ENCODE peak calls at places on chromosome 4, in seven cellular contexts. One of them, this sample, is unnamed.

GRCh38 chr4:62070291-62070852 is 870.2 kb downstream of the ADGRL3 start:
- DNase-seq in T follicular helper cell: no peak
- DNase-seq in NCI-H1417: no peak
- DNase-seq in naive thymus-derived CD4-positive, alpha-beta T cell: no peak
- DNase-seq in naive thymus-derived CD8-positive, alpha-beta T cell: no peak
- DNase-seq in stimulated activated naive B cell treated with anti-CD40 and anti-IgM and Interleukin-4, amounts not matched to agents 10 μg/mL and 1 μg/mL and 100 μg/mL, for 72 hours: no peak
- DNase-seq in GM12865: no peak
- DNase-seq in this sample: no peak

GRCh38 chr4:122921971-122922876 is at the start of gene NUDT6:
- DNase-seq in T follicular helper cell: no peak
- DNase-seq in NCI-H1417: peak
- DNase-seq in naive thymus-derived CD4-positive, alpha-beta T cell: peak
- DNase-seq in naive thymus-derived CD8-positive, alpha-beta T cell: peak
- DNase-seq in stimulated activated naive B cell treated with anti-CD40 and anti-IgM and Interleukin-4, amounts not matched to agents 10 μg/mL and 1 μg/mL and 100 μg/mL, for 72 hours: peak
- DNase-seq in GM12865: peak
- DNase-seq in this sample: peak

GRCh38 chr4:125011646-125012045 is 299.1 kb upstream of the ANKRD50 start:
- DNase-seq in T follicular helper cell: no peak
- DNase-seq in NCI-H1417: no peak
- DNase-seq in naive thymus-derived CD4-positive, alpha-beta T cell: no peak
- DNase-seq in naive thymus-derived CD8-positive, alpha-beta T cell: no peak
- DNase-seq in stimulated activated naive B cell treated with anti-CD40 and anti-IgM and Interleukin-4, amounts not matched to agents 10 μg/mL and 1 μg/mL and 100 μg/mL, for 72 hours: no peak
- DNase-seq in GM12865: no peak
- DNase-seq in this sample: no peak

GRCh38 chr4:170015285-170015684 is 10.9 kb downstream of the MFAP3L start:
- DNase-seq in T follicular helper cell: no peak
- DNase-seq in NCI-H1417: no peak
- DNase-seq in naive thymus-derived CD4-positive, alpha-beta T cell: no peak
- DNase-seq in naive thymus-derived CD8-positive, alpha-beta T cell: no peak
- DNase-seq in stimulated activated naive B cell treated with anti-CD40 and anti-IgM and Interleukin-4, amounts not matched to agents 10 μg/mL and 1 μg/mL and 100 μg/mL, for 72 hours: no peak
- DNase-seq in GM12865: no peak
- DNase-seq in this sample: no peak

GRCh38 chr4:36327400-36327799 is 46.0 kb downstream of the DTHD1 start:
- DNase-seq in T follicular helper cell: no peak
- DNase-seq in NCI-H1417: no peak
- DNase-seq in naive thymus-derived CD4-positive, alpha-beta T cell: no peak
- DNase-seq in naive thymus-derived CD8-positive, alpha-beta T cell: no peak
- DNase-seq in stimulated activated naive B cell treated with anti-CD40 and anti-IgM and Interleukin-4, amounts not matched to agents 10 μg/mL and 1 μg/mL and 100 μg/mL, for 72 hours: no peak
- DNase-seq in GM12865: no peak
- DNase-seq in this sample: no peak

GRCh38 chr4:14289708-14290107 is 662.2 kb upstream of the BOD1L1 start:
- DNase-seq in T follicular helper cell: no peak
- DNase-seq in NCI-H1417: no peak
- DNase-seq in naive thymus-derived CD4-positive, alpha-beta T cell: no peak
- DNase-seq in naive thymus-derived CD8-positive, alpha-beta T cell: no peak
- DNase-seq in stimulated activated naive B cell treated with anti-CD40 and anti-IgM and Interleukin-4, amounts not matched to agents 10 μg/mL and 1 μg/mL and 100 μg/mL, for 72 hours: no peak
- DNase-seq in GM12865: no peak
- DNase-seq in this sample: no peak

GRCh38 chr4:3315566-3315965 is 22.7 kb downstream of the RGS12 start:
- DNase-seq in T follicular helper cell: no peak
- DNase-seq in NCI-H1417: no peak
- DNase-seq in naive thymus-derived CD4-positive, alpha-beta T cell: no peak
- DNase-seq in naive thymus-derived CD8-positive, alpha-beta T cell: no peak
- DNase-seq in stimulated activated naive B cell treated with anti-CD40 and anti-IgM and Interleukin-4, amounts not matched to agents 10 μg/mL and 1 μg/mL and 100 μg/mL, for 72 hours: no peak
- DNase-seq in GM12865: no peak
- DNase-seq in this sample: no peak

GRCh38 chr4:76547167-76547760 is 112.2 kb downstream of the SHROOM3 start:
- DNase-seq in T follicular helper cell: no peak
- DNase-seq in NCI-H1417: no peak
- DNase-seq in naive thymus-derived CD4-positive, alpha-beta T cell: no peak
- DNase-seq in naive thymus-derived CD8-positive, alpha-beta T cell: no peak
- DNase-seq in stimulated activated naive B cell treated with anti-CD40 and anti-IgM and Interleukin-4, amounts not matched to agents 10 μg/mL and 1 μg/mL and 100 μg/mL, for 72 hours: no peak
- DNase-seq in GM12865: no peak
- DNase-seq in this sample: no peak

GRCh38 chr4:41448935-41449334 is 89.0 kb upstream of the LIMCH1 start:
- DNase-seq in T follicular helper cell: no peak
- DNase-seq in NCI-H1417: no peak
- DNase-seq in naive thymus-derived CD4-positive, alpha-beta T cell: no peak
- DNase-seq in naive thymus-derived CD8-positive, alpha-beta T cell: no peak
- DNase-seq in stimulated activated naive B cell treated with anti-CD40 and anti-IgM and Interleukin-4, amounts not matched to agents 10 μg/mL and 1 μg/mL and 100 μg/mL, for 72 hours: no peak
- DNase-seq in GM12865: no peak
- DNase-seq in this sample: no peak

GRCh38 chr4:65592089-65592488 is 78.2 kb downstream of the EPHA5 start:
- DNase-seq in T follicular helper cell: no peak
- DNase-seq in NCI-H1417: no peak
- DNase-seq in naive thymus-derived CD4-positive, alpha-beta T cell: no peak
- DNase-seq in naive thymus-derived CD8-positive, alpha-beta T cell: no peak
- DNase-seq in stimulated activated naive B cell treated with anti-CD40 and anti-IgM and Interleukin-4, amounts not matched to agents 10 μg/mL and 1 μg/mL and 100 μg/mL, for 72 hours: no peak
- DNase-seq in GM12865: no peak
- DNase-seq in this sample: no peak

GRCh38 chr4:94561249-94562024 is 109.7 kb downstream of the PDLIM5 start:
- DNase-seq in T follicular helper cell: no peak
- DNase-seq in NCI-H1417: no peak
- DNase-seq in naive thymus-derived CD4-positive, alpha-beta T cell: no peak
- DNase-seq in naive thymus-derived CD8-positive, alpha-beta T cell: no peak
- DNase-seq in stimulated activated naive B cell treated with anti-CD40 and anti-IgM and Interleukin-4, amounts not matched to agents 10 μg/mL and 1 μg/mL and 100 μg/mL, for 72 hours: no peak
- DNase-seq in GM12865: no peak
- DNase-seq in this sample: no peak

GRCh38 chr4:136749988-136750387 is 782.3 kb downstream of the PCDH18 start:
- DNase-seq in T follicular helper cell: no peak
- DNase-seq in NCI-H1417: no peak
- DNase-seq in naive thymus-derived CD4-positive, alpha-beta T cell: no peak
- DNase-seq in naive thymus-derived CD8-positive, alpha-beta T cell: no peak
- DNase-seq in stimulated activated naive B cell treated with anti-CD40 and anti-IgM and Interleukin-4, amounts not matched to agents 10 μg/mL and 1 μg/mL and 100 μg/mL, for 72 hours: no peak
- DNase-seq in GM12865: no peak
- DNase-seq in this sample: no peak

GRCh38 chr4:56786955-56787354 is 34.5 kb downstream of the SPINK2 start:
- DNase-seq in T follicular helper cell: no peak
- DNase-seq in NCI-H1417: no peak
- DNase-seq in naive thymus-derived CD4-positive, alpha-beta T cell: no peak
- DNase-seq in naive thymus-derived CD8-positive, alpha-beta T cell: no peak
- DNase-seq in stimulated activated naive B cell treated with anti-CD40 and anti-IgM and Interleukin-4, amounts not matched to agents 10 μg/mL and 1 μg/mL and 100 μg/mL, for 72 hours: no peak
- DNase-seq in GM12865: no peak
- DNase-seq in this sample: no peak

GRCh38 chr4:147550626-147551250 is 66.5 kb upstream of the TMEM184C start:
- DNase-seq in T follicular helper cell: no peak
- DNase-seq in NCI-H1417: no peak
- DNase-seq in naive thymus-derived CD4-positive, alpha-beta T cell: no peak
- DNase-seq in naive thymus-derived CD8-positive, alpha-beta T cell: no peak
- DNase-seq in stimulated activated naive B cell treated with anti-CD40 and anti-IgM and Interleukin-4, amounts not matched to agents 10 μg/mL and 1 μg/mL and 100 μg/mL, for 72 hours: no peak
- DNase-seq in GM12865: peak
- DNase-seq in this sample: no peak

GRCh38 chr4:182923796-182924365 is 6.7 kb upstream of the DCTD start:
- DNase-seq in T follicular helper cell: no peak
- DNase-seq in NCI-H1417: no peak
- DNase-seq in naive thymus-derived CD4-positive, alpha-beta T cell: no peak
- DNase-seq in naive thymus-derived CD8-positive, alpha-beta T cell: no peak
- DNase-seq in stimulated activated naive B cell treated with anti-CD40 and anti-IgM and Interleukin-4, amounts not matched to agents 10 μg/mL and 1 μg/mL and 100 μg/mL, for 72 hours: no peak
- DNase-seq in GM12865: no peak
- DNase-seq in this sample: no peak

GRCh38 chr4:82891728-82892466 is 944 bp upstream of the SEC31A start:
- DNase-seq in T follicular helper cell: no peak
- DNase-seq in NCI-H1417: no peak
- DNase-seq in naive thymus-derived CD4-positive, alpha-beta T cell: no peak
- DNase-seq in naive thymus-derived CD8-positive, alpha-beta T cell: no peak
- DNase-seq in stimulated activated naive B cell treated with anti-CD40 and anti-IgM and Interleukin-4, amounts not matched to agents 10 μg/mL and 1 μg/mL and 100 μg/mL, for 72 hours: no peak
- DNase-seq in GM12865: peak
- DNase-seq in this sample: no peak

GRCh38 chr4:42965326-42965725 is 72.8 kb downstream of the GRXCR1 start:
- DNase-seq in T follicular helper cell: no peak
- DNase-seq in NCI-H1417: peak
- DNase-seq in naive thymus-derived CD4-positive, alpha-beta T cell: no peak
- DNase-seq in naive thymus-derived CD8-positive, alpha-beta T cell: no peak
- DNase-seq in stimulated activated naive B cell treated with anti-CD40 and anti-IgM and Interleukin-4, amounts not matched to agents 10 μg/mL and 1 μg/mL and 100 μg/mL, for 72 hours: no peak
- DNase-seq in GM12865: peak
- DNase-seq in this sample: no peak

This sample was measured in T-helper 1 cell.